ENCODE peak calls at places on chromosomes 11 and 22, in ten cellular contexts. A is posterior cingulate gyrus, V is GF-D8, T is kidney, B is NCI-H774, H is NCI-H2081, D is NCI-H345, E is SW480, U is PC-3, S is Daoy. I is an unnamed sample.

GRCh38 chr11:12248330-12248729 is 129.0 kb upstream of the PARVA start:
- DNase-seq in A (peak; percentile 72), V (no peak), T (peak; percentile 96), B (peak; percentile 94), H (peak; percentile 89), D (peak; percentile 96), E (no peak), U (peak; percentile 96), S (no peak), I (peak; percentile 94)

GRCh38 chr22:25361899-25362214 is 142.4 kb downstream of the CRYBB2 start:
- DNase-seq in A (no peak), V (no peak), T (no peak), B (no peak), H (no peak), D (no peak), E (no peak), U (no peak), S (no peak), I (no peak)

GRCh38 chr11:64620286-64620962 is 29.4 kb downstream of the SLC22A12 start:
- DNase-seq in A (no peak), V (no peak), T (no peak), B (no peak), H (no peak), D (no peak), E (no peak), U (no peak), S (no peak), I (peak; percentile 23)

GRCh38 chr22:25161916-25162530 is 37.6 kb upstream of the CRYBB3 start:
- DNase-seq in A (no peak), V (no peak), T (no peak), B (no peak), H (no peak), D (no peak), E (no peak), U (no peak), S (no peak), I (no peak)

GRCh38 chr11:103453901-103454300 is 344.7 kb downstream of the DYNC2H1 start:
- DNase-seq in A (no peak), V (no peak), T (no peak), B (no peak), H (no peak), D (no peak), E (no peak), U (no peak), S (no peak), I (peak; percentile 4)

GRCh38 chr11:57566564-57567209 is 785 bp downstream of the UBE2L6 start:
- DNase-seq in A (no peak), V (no peak), T (no peak), B (no peak), H (no peak), D (no peak), E (no peak), U (no peak), S (no peak), I (no peak)

GRCh38 chr11:125586618-125587017 is 6.0 kb upstream of the STT3A start:
- DNase-seq in A (no peak), V (no peak), T (no peak), B (no peak), H (no peak), D (no peak), E (no peak), U (no peak), S (no peak), I (no peak)

GRCh38 chr11:71281901-71282300 is 29.5 kb upstream of the SHANK2 start:
- DNase-seq in A (no peak), V (no peak), T (no peak), B (no peak), H (no peak), D (no peak), E (no peak), U (no peak), S (no peak), I (no peak)

GRCh38 chr11:75858613-75859012 is 43.6 kb downstream of the UVRAG start:
- DNase-seq in A (no peak), V (no peak), T (no peak), B (no peak), H (no peak), D (no peak), E (no peak), U (peak; percentile 48), S (no peak), I (no peak)

GRCh38 chr11:128965485-128965884 is 22.8 kb upstream of the TP53AIP1 start:
- DNase-seq in A (no peak), V (no peak), T (no peak), B (no peak), H (no peak), D (no peak), E (no peak), U (no peak), S (no peak), I (no peak)

GRCh38 chr11:56497010-56497409 is 5.8 kb upstream of the OR5M8 start:
- DNase-seq in A (no peak), V (no peak), T (peak; percentile 70), B (no peak), H (no peak), D (no peak), E (no peak), U (no peak), S (no peak), I (no peak)

GRCh38 chr22:24567668-24568067 is 11.9 kb downstream of the SNRPD3 start:
- DNase-seq in A (no peak), V (no peak), T (no peak), B (no peak), H (no peak), D (no peak), E (no peak), U (no peak), S (no peak), I (no peak)

GRCh38 chr22:22895776-22896445 is 8.3 kb downstream of the IGLL5 start:
- DNase-seq in A (no peak), V (no peak), T (no peak), B (no peak), H (no peak), D (no peak), E (no peak), U (no peak), S (no peak), I (no peak)

GRCh38 chr11:45769960-45770359 is 35.0 kb upstream of the SLC35C1 start:
- DNase-seq in A (no peak), V (no peak), T (no peak), B (no peak), H (no peak), D (no peak), E (no peak), U (no peak), S (no peak), I (no peak)

GRCh38 chr11:1560618-1561251 is 11.3 kb downstream of the DUSP8 start:
- DNase-seq in A (no peak), V (no peak), T (no peak), B (no peak), H (no peak), D (no peak), E (no peak), U (no peak), S (no peak), I (no peak)

GRCh38 chr11:43681543-43681942 is 1.0 kb downstream of the HSD17B12 start:
- DNase-seq in A (no peak), V (no peak), T (no peak), B (no peak), H (peak; percentile 14), D (peak; percentile 25), E (peak; percentile 60), U (peak; percentile 23), S (peak; percentile 3), I (peak; percentile 41)

GRCh38 chr11:28539239-28540025 is 431.2 kb downstream of the METTL15 start:
- DNase-seq in A (no peak), V (no peak), T (no peak), B (no peak), H (no peak), D (no peak), E (no peak), U (peak; percentile 37), S (no peak), I (no peak)

GRCh38 chr22:46119729-46120419 is 30.5 kb upstream of the PPARA start:
- DNase-seq in A (no peak), V (no peak), T (peak; percentile 90), B (no peak), H (no peak), D (no peak), E (no peak), U (no peak), S (no peak), I (no peak)

GRCh38 chr11:69459848-69460539 is 21.5 kb upstream of the LINC01488 start:
- DNase-seq in A (no peak), V (no peak), T (no peak), B (no peak), H (no peak), D (no peak), E (no peak), U (no peak), S (no peak), I (no peak)

I was measured in NCI-H1092 treated with DMSO at 0.1 percent for 48 hours.